ENCODE peak calls at places on chromosomes 3 and 15, in four cellular contexts. One of them, this sample, is unnamed.

GRCh38 chr15:69755571-69756310 is 303.1 kb downstream of the RPLP1 start:
- DNase-seq in IMR-90: no peak
- DNase-seq in midbrain: no peak
- DNase-seq in cardiac muscle cell: no peak
- DNase-seq in this sample: no peak

GRCh38 chr3:167241048-167241845 is 138.8 kb downstream of the ZBBX start:
- DNase-seq in cardiac muscle cell: no peak
- DNase-seq in IMR-90: no peak
- DNase-seq in midbrain: no peak
- DNase-seq in this sample: no peak

GRCh38 chr3:142691527-142691926 is 32.3 kb upstream of the TRPC1 start:
- DNase-seq in cardiac muscle cell: no peak
- DNase-seq in midbrain: no peak
- DNase-seq in IMR-90: no peak
- DNase-seq in this sample: no peak

GRCh38 chr3:10550705-10551104 is 45.3 kb upstream of the ATP2B2 start:
- DNase-seq in IMR-90: no peak
- DNase-seq in midbrain: no peak
- DNase-seq in cardiac muscle cell: no peak
- DNase-seq in this sample: no peak

GRCh38 chr3:183534249-183534648 is 21.3 kb downstream of the KLHL6 start:
- DNase-seq in cardiac muscle cell: no peak
- DNase-seq in IMR-90: peak
- DNase-seq in midbrain: no peak
- DNase-seq in this sample: no peak

GRCh38 chr3:78988324-78988723 is 779.5 kb downstream of the ROBO1 start:
- DNase-seq in midbrain: no peak
- DNase-seq in IMR-90: peak
- DNase-seq in cardiac muscle cell: no peak
- DNase-seq in this sample: no peak

GRCh38 chr15:72242775-72243370 is 11.9 kb upstream of the PKM start:
- DNase-seq in cardiac muscle cell: no peak
- DNase-seq in midbrain: no peak
- DNase-seq in IMR-90: no peak
- DNase-seq in this sample: no peak

GRCh38 chr15:60408438-60409105 is 10.8 kb upstream of the ANXA2 start:
- DNase-seq in IMR-90: peak
- DNase-seq in cardiac muscle cell: no peak
- DNase-seq in midbrain: no peak
- DNase-seq in this sample: no peak

GRCh38 chr3:78878789-78879515 is 888.8 kb downstream of the ROBO1 start:
- DNase-seq in IMR-90: no peak
- DNase-seq in midbrain: no peak
- DNase-seq in cardiac muscle cell: no peak
- DNase-seq in this sample: no peak

GRCh38 chr3:136792931-136793330 is 26.0 kb upstream of the SLC35G2 start:
- DNase-seq in midbrain: peak
- DNase-seq in IMR-90: no peak
- DNase-seq in cardiac muscle cell: no peak
- DNase-seq in this sample: no peak

GRCh38 chr15:62606376-62607164 is 436.0 kb upstream of the TPM1 start:
- DNase-seq in IMR-90: peak
- DNase-seq in midbrain: no peak
- DNase-seq in cardiac muscle cell: no peak
- DNase-seq in this sample: no peak

GRCh38 chr3:108394563-108394962 is 98.2 kb downstream of the HHLA2 start:
- DNase-seq in cardiac muscle cell: no peak
- DNase-seq in IMR-90: no peak
- DNase-seq in midbrain: no peak
- DNase-seq in this sample: no peak

GRCh38 chr3:29144361-29144760 is 136.5 kb upstream of the RBMS3 start:
- DNase-seq in IMR-90: no peak
- DNase-seq in cardiac muscle cell: peak
- DNase-seq in midbrain: no peak
- DNase-seq in this sample: no peak

GRCh38 chr15:38263996-38264395 is 11.4 kb downstream of the SPRED1 start:
- DNase-seq in midbrain: no peak
- DNase-seq in IMR-90: peak
- DNase-seq in cardiac muscle cell: no peak
- DNase-seq in this sample: no peak

GRCh38 chr3:42772670-42773408 is at the start of gene CCDC13:
- DNase-seq in midbrain: peak
- DNase-seq in IMR-90: peak
- DNase-seq in cardiac muscle cell: peak
- DNase-seq in this sample: peak

GRCh38 chr3:195060531-195061385 is 210.2 kb downstream of the XXYLT1 start:
- DNase-seq in cardiac muscle cell: no peak
- DNase-seq in IMR-90: no peak
- DNase-seq in midbrain: peak
- DNase-seq in this sample: no peak

GRCh38 chr15:60486742-60487141 is 7.8 kb upstream of the ICE2 start:
- DNase-seq in IMR-90: no peak
- DNase-seq in midbrain: no peak
- DNase-seq in cardiac muscle cell: no peak
- DNase-seq in this sample: no peak

GRCh38 chr3:161455962-161456361 is 40.6 kb upstream of the OTOL1 start:
- DNase-seq in cardiac muscle cell: no peak
- DNase-seq in IMR-90: no peak
- DNase-seq in midbrain: no peak
- DNase-seq in this sample: no peak

GRCh38 chr3:37620071-37620635 is 241.5 kb upstream of the CTDSPL start:
- DNase-seq in IMR-90: no peak
- DNase-seq in midbrain: no peak
- DNase-seq in cardiac muscle cell: peak
- DNase-seq in this sample: no peak

GRCh38 chr3:101828289-101828688 is 21.0 kb upstream of the NFKBIZ start:
- DNase-seq in IMR-90: no peak
- DNase-seq in cardiac muscle cell: no peak
- DNase-seq in midbrain: no peak
- DNase-seq in this sample: no peak

GRCh38 chr3:56275120-56275519 is 193.1 kb downstream of the ERC2 start:
- DNase-seq in IMR-90: no peak
- DNase-seq in midbrain: no peak
- DNase-seq in cardiac muscle cell: no peak
- DNase-seq in this sample: no peak

GRCh38 chr15:78034495-78035191 is 42.9 kb downstream of the TBC1D2B start:
- DNase-seq in midbrain: peak
- DNase-seq in IMR-90: peak
- DNase-seq in cardiac muscle cell: no peak
- DNase-seq in this sample: no peak

GRCh38 chr15:83978588-83978987 is 257.0 kb upstream of the GOLGA6L4 start:
- DNase-seq in IMR-90: no peak
- DNase-seq in cardiac muscle cell: no peak
- DNase-seq in midbrain: no peak
- DNase-seq in this sample: no peak

GRCh38 chr3:37628711-37629301 is 232.9 kb upstream of the CTDSPL start:
- DNase-seq in cardiac muscle cell: no peak
- DNase-seq in IMR-90: peak
- DNase-seq in midbrain: peak
- DNase-seq in this sample: no peak

GRCh38 chr15:70376929-70377691 is 279.4 kb upstream of the TLE3 start:
- DNase-seq in midbrain: peak
- DNase-seq in IMR-90: peak
- DNase-seq in cardiac muscle cell: peak
- DNase-seq in this sample: peak

GRCh38 chr3:88220126-88220525 is 70.4 kb downstream of the C3orf38 start:
- DNase-seq in IMR-90: no peak
- DNase-seq in cardiac muscle cell: no peak
- DNase-seq in midbrain: no peak
- DNase-seq in this sample: no peak

GRCh38 chr3:11197471-11197870 is 43.2 kb downstream of the HRH1 start:
- DNase-seq in cardiac muscle cell: no peak
- DNase-seq in midbrain: no peak
- DNase-seq in IMR-90: peak
- DNase-seq in this sample: no peak

GRCh38 chr3:123186695-123187094 is 15.0 kb upstream of the SEC22A start:
- DNase-seq in cardiac muscle cell: no peak
- DNase-seq in midbrain: no peak
- DNase-seq in IMR-90: no peak
- DNase-seq in this sample: no peak

GRCh38 chr15:58043192-58043903 is 22.2 kb downstream of the ALDH1A2 start:
- DNase-seq in cardiac muscle cell: peak
- DNase-seq in IMR-90: peak
- DNase-seq in midbrain: no peak
- DNase-seq in this sample: no peak

GRCh38 chr3:54046677-54047214 is 75.6 kb upstream of the CACNA2D3 start:
- DNase-seq in midbrain: no peak
- DNase-seq in cardiac muscle cell: no peak
- DNase-seq in IMR-90: no peak
- DNase-seq in this sample: peak

GRCh38 chr15:29223640-29224039 is 46.0 kb downstream of the NSMCE3 start:
- DNase-seq in midbrain: no peak
- DNase-seq in IMR-90: no peak
- DNase-seq in cardiac muscle cell: peak
- DNase-seq in this sample: no peak